ENCODE peak calls at places on chromosome 1, in seven cellular contexts. L, I, X, P, O, D and W are unnamed samples.

GRCh38 chr1:52203935-52204625 is 62.2 kb downstream of the ZFYVE9 start:
- DNase-seq in L (no peak), I (no peak), X (no peak), P (no peak), O (no peak), D (no peak), W (no peak)

GRCh38 chr1:147853391-147853790 is 49.2 kb upstream of the GJA8 start:
- DNase-seq in L (no peak), I (no peak), X (no peak), P (no peak), O (no peak), D (no peak), W (no peak)

GRCh38 chr1:101174722-101175121 is 62.1 kb upstream of the S1PR1 start:
- DNase-seq in L (no peak), I (no peak), X (no peak), P (no peak), O (peak; percentile 29), D (no peak), W (no peak)

GRCh38 chr1:213994888-213995287 is 7.1 kb downstream of the PROX1 start:
- DNase-seq in L (no peak), I (no peak), X (no peak), P (no peak), O (no peak), D (no peak), W (no peak)

GRCh38 chr1:114079596-114080190 is 74.0 kb downstream of the SYT6 start:
- DNase-seq in L (peak; percentile 43), I (no peak), X (no peak), P (no peak), O (no peak), D (no peak), W (no peak)

GRCh38 chr1:97306504-97306903 is 584.9 kb downstream of the PTBP2 start:
- DNase-seq in L (no peak), I (no peak), X (no peak), P (no peak), O (no peak), D (no peak), W (no peak)

GRCh38 chr1:200379431-200379755 is 30.4 kb downstream of the ZNF281 start:
- DNase-seq in L (no peak), I (no peak), X (peak; percentile 81), P (no peak), O (peak; percentile 19), D (no peak), W (no peak)

GRCh38 chr1:199546323-199546722 is 481.2 kb upstream of the NR5A2 start:
- DNase-seq in L (no peak), I (no peak), X (no peak), P (no peak), O (no peak), D (no peak), W (no peak)

GRCh38 chr1:29516063-29516820 is 279.9 kb downstream of the PTPRU start:
- DNase-seq in L (peak; percentile 74), I (no peak), X (no peak), P (no peak), O (no peak), D (no peak), W (peak; percentile 2)

GRCh38 chr1:29515188-29515955 is 279.1 kb downstream of the PTPRU start:
- DNase-seq in L (peak; percentile 23), I (no peak), X (no peak), P (no peak), O (no peak), D (no peak), W (peak; percentile 14)

GRCh38 chr1:29514361-29515187 is 278.3 kb downstream of the PTPRU start:
- DNase-seq in L (peak; percentile 64), I (no peak), X (no peak), P (no peak), O (no peak), D (no peak), W (peak; percentile 3)

GRCh38 chr1:29511436-29511835 is 275.1 kb downstream of the PTPRU start:
- DNase-seq in L (no peak), I (no peak), X (no peak), P (no peak), O (no peak), D (no peak), W (no peak)

GRCh38 chr1:29513357-29513756 is 277.0 kb downstream of the PTPRU start:
- DNase-seq in L (peak; percentile 48), I (no peak), X (peak; percentile 21), P (no peak), O (peak; percentile 53), D (peak; percentile 31), W (peak; percentile 23)
- TF ChIP-seq POLR2A in L (no peak), I (no peak), X (no peak), P (no peak), O (no peak), D (no peak), W (no peak)

GRCh38 chr1:110339427-110340206 is 440 bp downstream of the RBM15 start:
- DNase-seq in L (no peak), I (no peak), X (peak; percentile 30), P (peak; percentile 57), O (peak; percentile 17), D (peak; percentile 37), W (peak; percentile 72)
- TF ChIP-seq POLR2A in L (peak; percentile 82), I (peak; percentile 83), X (peak; percentile 57), P (peak; percentile 74), O (peak; percentile 76), D (peak; percentile 91), W (peak; percentile 88)

GRCh38 chr1:180912801-180913616 is at the start of gene KIAA1614:
- DNase-seq in L (peak; percentile 90), I (peak; percentile 75), X (no peak), P (no peak), O (peak; percentile 62), D (no peak), W (no peak)
- TF ChIP-seq POLR2A in L (no peak), I (no peak), X (no peak), P (no peak), O (peak; percentile 68), D (no peak), W (no peak)

GRCh38 chr1:155978973-155979429 is 654 bp upstream of the ARHGEF2 start:
- DNase-seq in L (no peak), I (no peak), X (no peak), P (no peak), O (no peak), D (no peak), W (no peak)
- TF ChIP-seq POLR2A in L (no peak), I (no peak), X (no peak), P (peak; percentile 12), O (no peak), D (no peak), W (no peak)

DNA sequence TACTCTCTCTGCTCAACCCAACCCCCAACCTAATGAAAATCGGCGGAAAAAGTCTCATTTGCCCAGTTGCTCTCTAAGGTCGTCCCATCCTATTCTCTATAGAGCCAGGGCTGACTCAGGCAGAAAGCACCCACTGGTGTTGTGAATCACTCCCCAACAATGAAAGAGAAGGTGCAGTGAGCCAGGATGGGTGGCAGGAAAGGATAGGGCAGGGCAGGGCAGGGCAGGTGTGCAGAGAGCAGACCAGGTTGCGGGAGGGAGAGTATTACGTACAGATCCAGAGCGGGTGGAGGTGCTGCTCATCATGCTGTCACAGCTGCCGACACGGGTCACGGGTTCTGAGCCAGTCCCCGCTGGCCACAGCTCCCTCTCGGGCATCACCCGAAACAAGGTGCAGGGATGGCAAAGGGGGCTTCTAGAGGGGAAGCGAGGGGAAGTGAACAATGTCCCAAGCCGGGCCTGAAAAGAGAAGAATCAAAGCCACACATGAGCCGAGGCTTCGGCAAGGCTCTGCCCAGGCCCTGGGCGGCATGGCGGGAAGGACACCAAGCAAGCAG is 5.3 kb downstream of the C1orf116 start:
- DNase-seq in L (peak; percentile 86), I (no peak), X (peak; percentile 91), P (no peak), O (peak; percentile 57), D (no peak), W (no peak)
- TF ChIP-seq POLR2A in L (no peak), I (no peak), X (no peak), P (peak; percentile 92), O (no peak), D (no peak), W (no peak)